ENCODE peak calls at places on chromosome 9, in five cellular contexts. N, T, P, E and Z are unnamed samples.

GRCh38 chr9:125233678-125234077 is 7.5 kb downstream of the HSPA5 start:
- DNase-seq in N (no peak), T (no peak), P (no peak), E (no peak), Z (peak)

GRCh38 chr9:91131433-91131839 is 230.3 kb downstream of the AUH start:
- DNase-seq in T (no peak), N (peak), P (peak), E (peak), Z (peak)

GRCh38 chr9:88814521-88815101 is 176.7 kb upstream of the S1PR3 start:
- DNase-seq in E (no peak), N (no peak), P (no peak), T (no peak), Z (no peak)

GRCh38 chr9:99185904-99186303 is 35.8 kb downstream of the ALG2 start:
- DNase-seq in E (no peak), T (no peak), N (no peak), P (no peak), Z (no peak)

GRCh38 chr9:14412778-14413177 is 98.8 kb upstream of the NFIB start:
- DNase-seq in E (no peak), P (no peak), N (no peak), T (no peak), Z (no peak)

GRCh38 chr9:127679506-127679905 is 27.3 kb upstream of the CFAP157 start:
- DNase-seq in T (no peak), P (no peak), E (no peak), N (no peak), Z (no peak)

GRCh38 chr9:76200315-76200714 is 193.9 kb downstream of the RFK start:
- DNase-seq in E (no peak), P (no peak), T (no peak), N (no peak), Z (no peak)

GRCh38 chr9:8817335-8817734 is 1017.8 kb upstream of the DMAC1 start:
- DNase-seq in E (no peak), T (no peak), P (no peak), N (no peak), Z (no peak)

GRCh38 chr9:13569706-13570423 is 290.4 kb upstream of the MPDZ start:
- DNase-seq in T (no peak), N (no peak), E (no peak), P (no peak), Z (no peak)

GRCh38 chr9:87088621-87089020 is 141.3 kb upstream of the GAS1 start:
- DNase-seq in N (no peak), P (no peak), E (no peak), T (no peak), Z (no peak)

GRCh38 chr9:86955554-86955953 is 8.2 kb upstream of the GAS1 start:
- DNase-seq in T (no peak), N (no peak), E (no peak), P (no peak), Z (no peak)

GRCh38 chr9:33785914-33786313 is 9.4 kb upstream of the PRSS3 start:
- DNase-seq in T (no peak), E (no peak), P (no peak), N (no peak), Z (no peak)

GRCh38 chr9:128764361-128764760 is 7.4 kb downstream of the ZER1 start:
- DNase-seq in E (no peak), P (no peak), N (no peak), T (no peak), Z (no peak)

GRCh38 chr9:120698766-120699165 is 15.5 kb downstream of the MEGF9 start:
- DNase-seq in P (no peak), N (no peak), T (no peak), E (no peak), Z (no peak)
- TF ChIP-seq EP300 in P (no peak), N (no peak), T (no peak), E (no peak), Z (no peak)

GRCh38 chr9:137227057-137227852 is at the start of gene RNF224:
- DNase-seq in P (peak), E (peak), T (peak), N (peak), Z (peak)
- TF ChIP-seq EP300 in P (no peak), E (no peak), T (no peak), N (no peak), Z (no peak)

DNA sequence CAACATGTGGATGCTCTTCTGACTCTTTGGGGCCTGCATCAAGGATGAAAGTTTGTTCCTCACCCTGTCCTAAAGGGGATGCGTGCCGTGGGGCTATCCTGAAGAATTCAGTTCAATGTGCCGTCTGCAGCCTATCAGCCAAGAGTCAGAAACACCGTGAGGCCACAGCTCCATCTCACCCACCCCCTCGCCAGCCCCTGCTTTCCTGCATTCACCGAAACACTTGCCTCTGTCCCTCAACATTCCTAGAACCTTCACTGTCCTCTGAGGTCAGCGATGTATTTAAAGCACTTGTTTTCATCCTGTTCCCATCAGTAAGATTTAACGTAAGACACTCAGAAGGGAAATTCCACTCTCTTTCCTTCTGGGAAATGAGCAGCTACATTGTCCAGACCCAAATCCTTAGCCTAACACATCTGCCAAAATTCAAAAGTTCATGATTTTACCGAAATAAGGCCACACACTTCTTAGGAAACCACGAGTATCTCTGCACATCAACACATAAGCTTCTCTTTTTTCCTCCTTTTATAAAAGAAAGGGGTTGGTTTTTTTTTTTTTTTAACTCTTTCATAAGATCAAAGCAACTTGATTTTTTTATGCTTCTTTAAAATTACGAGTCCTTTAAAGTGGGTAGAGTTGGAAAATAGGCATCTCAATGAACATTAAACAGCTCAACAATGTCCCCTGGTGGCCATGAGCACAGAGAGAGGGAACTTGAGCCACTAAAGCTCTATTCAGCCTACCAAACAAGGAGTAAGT is 100.7 kb downstream of the SUSD1 start:
- DNase-seq in T (no peak), E (peak), P (peak), N (peak), Z (no peak)
- TF ChIP-seq EP300 in T (peak), E (peak), P (peak), N (peak), Z (peak)

GRCh38 chr9:96027271-96028131 is 152.0 kb downstream of the ERCC6L2 start:
- DNase-seq in P (no peak), T (peak), E (peak), N (no peak), Z (no peak)
- TF ChIP-seq EP300 in P (no peak), T (no peak), E (no peak), N (no peak), Z (no peak)

GRCh38 chr9:85173967-85174366 is 504.4 kb downstream of the NTRK2 start:
- DNase-seq in N (no peak), T (no peak), E (no peak), P (no peak), Z (no peak)

GRCh38 chr9:85182381-85182780 is 512.9 kb downstream of the NTRK2 start:
- DNase-seq in E (no peak), N (no peak), P (no peak), T (no peak), Z (no peak)

DNA sequence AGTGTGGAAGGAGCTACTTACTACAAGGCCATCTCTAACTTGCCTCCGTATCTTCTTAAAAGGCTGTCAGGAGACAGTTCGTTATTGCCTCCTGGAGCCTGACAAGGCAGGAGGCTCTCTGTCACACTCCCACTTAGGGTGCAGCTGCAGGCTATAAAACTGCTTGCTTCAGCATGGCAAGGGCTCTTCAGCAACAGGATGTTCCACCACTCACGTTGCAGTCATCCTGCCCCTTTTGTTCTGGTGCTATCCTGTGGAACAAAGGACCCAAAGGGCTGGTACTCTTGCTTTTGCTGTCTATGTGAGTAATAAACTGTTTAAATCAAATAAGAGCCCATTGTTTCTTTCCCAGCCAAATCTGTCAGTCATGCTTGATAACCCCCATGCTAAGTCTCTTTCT is 509.0 kb downstream of the NTRK2 start:
- DNase-seq in E (no peak), N (no peak), T (no peak), P (no peak), Z (no peak)
- TF ChIP-seq EP300 in E (no peak), N (no peak), T (no peak), P (no peak), Z (no peak)

GRCh38 chr9:78295731-78296130 is 1.2 kb upstream of the PSAT1 start:
- DNase-seq in E (no peak), T (no peak), N (no peak), P (no peak), Z (no peak)

GRCh38 chr9:78298046-78298511 is 1.2 kb downstream of the PSAT1 start:
- DNase-seq in E (no peak), N (no peak), P (no peak), T (no peak), Z (peak)

GRCh38 chr9:78297672-78297961 is 692 bp downstream of the PSAT1 start:
- DNase-seq in N (no peak), P (no peak), E (no peak), T (no peak), Z (peak)

GRCh38 chr9:78296208-78296892 is 575 bp upstream of the PSAT1 start:
- DNase-seq in N (peak), P (peak), E (peak), T (no peak), Z (peak)

GRCh38 chr9:78296893-78297671 is at the start of gene PSAT1:
- DNase-seq in N (peak), E (peak), T (peak), P (peak), Z (peak)
- TF ChIP-seq EP300 in N (no peak), E (no peak), T (no peak), P (no peak), Z (no peak)